ENCODE peak calls at places on chromosomes 5 and 9, in six cellular contexts. C, H, Y, S, T and W are unnamed samples.

GRCh38 chr9:78592866-78593265 is 295.9 kb downstream of the PSAT1 start:
- DNase-seq in T (no peak), C (no peak), H (no peak), S (no peak), Y (no peak), W (no peak)

GRCh38 chr5:172531704-172532026 is 77.3 kb upstream of the SH3PXD2B start:
- DNase-seq in T (no peak), H (no peak), C (no peak), S (no peak), Y (peak; percentile 14), W (no peak)

GRCh38 chr9:122929803-122930354 is 1.4 kb downstream of the ZBTB26 start:
- DNase-seq in S (no peak), T (no peak), C (no peak), H (no peak), Y (no peak), W (no peak)

GRCh38 chr9:72137697-72138365 is 11.4 kb upstream of the GDA start:
- DNase-seq in C (no peak), S (no peak), Y (no peak), H (no peak), T (no peak), W (no peak)

GRCh38 chr5:151023651-151024050 is 3.3 kb downstream of the GPX3 start:
- DNase-seq in H (peak; percentile 69), C (peak; percentile 77), S (no peak), Y (peak; percentile 84), T (peak; percentile 15), W (no peak)

GRCh38 chr9:70477907-70478480 is 63.5 kb upstream of the KLF9 start:
- DNase-seq in C (no peak), H (no peak), T (no peak), Y (no peak), S (no peak), W (no peak)

GRCh38 chr9:110255417-110256141 is 728 bp downstream of the TXN start:
- DNase-seq in C (peak; percentile 56), H (peak; percentile 49), S (no peak), T (peak; percentile 77), Y (peak; percentile 76), W (peak; percentile 16)

GRCh38 chr5:145162641-145163040 is 672.5 kb downstream of the PRELID2 start:
- DNase-seq in H (no peak), T (peak; percentile 63), C (no peak), Y (no peak), S (no peak), W (no peak)

GRCh38 chr5:175471628-175472027 is 6.7 kb upstream of the SFXN1 start:
- DNase-seq in H (no peak), C (no peak), T (no peak), Y (no peak), S (no peak), W (no peak)

GRCh38 chr5:81142108-81142507 is 91.0 kb upstream of the CKMT2 start:
- DNase-seq in H (no peak), S (no peak), Y (no peak), C (no peak), T (no peak), W (no peak)

GRCh38 chr5:43606351-43606750 is 3.4 kb downstream of the NNT start:
- DNase-seq in S (no peak), C (no peak), T (no peak), Y (no peak), H (no peak), W (no peak)

GRCh38 chr5:43613370-43613769 is 10.4 kb downstream of the NNT start:
- DNase-seq in Y (no peak), C (no peak), T (no peak), S (no peak), H (no peak), W (no peak)

GRCh38 chr5:43608406-43608805 is 5.4 kb downstream of the NNT start:
- DNase-seq in H (no peak), Y (no peak), T (no peak), S (no peak), C (no peak), W (no peak)

GRCh38 chr5:43604699-43605098 is 1.7 kb downstream of the NNT start:
- DNase-seq in H (no peak), C (no peak), T (no peak), Y (no peak), S (no peak), W (no peak)

DNA sequence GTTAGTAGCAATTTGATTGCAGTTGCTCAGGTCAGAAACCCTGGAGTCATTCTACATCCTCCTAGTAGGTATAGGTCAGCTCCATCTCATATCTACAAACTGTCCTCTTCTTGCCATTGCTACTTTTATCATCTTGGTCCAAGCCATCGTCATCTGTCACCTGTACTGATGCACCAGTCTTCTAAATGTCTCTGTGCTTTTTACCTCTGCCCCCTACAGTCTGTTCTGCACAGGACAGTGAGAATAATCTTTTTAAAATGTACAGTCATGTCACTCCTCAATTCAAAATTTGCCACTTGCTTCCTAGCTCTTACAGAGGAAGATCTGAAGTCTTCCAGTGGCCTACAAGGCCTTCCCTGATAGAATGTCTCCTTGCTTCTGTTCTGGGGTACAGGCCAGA is 6.8 kb downstream of the NNT start:
- DNase-seq in H (no peak), S (no peak), C (no peak), Y (no peak), T (no peak), W (no peak)
- TF ChIP-seq CTCF in H (no peak), S (peak; percentile 12), C (peak; percentile 17), Y (no peak), T (peak; percentile 64), W (peak; percentile 23)

DNA sequence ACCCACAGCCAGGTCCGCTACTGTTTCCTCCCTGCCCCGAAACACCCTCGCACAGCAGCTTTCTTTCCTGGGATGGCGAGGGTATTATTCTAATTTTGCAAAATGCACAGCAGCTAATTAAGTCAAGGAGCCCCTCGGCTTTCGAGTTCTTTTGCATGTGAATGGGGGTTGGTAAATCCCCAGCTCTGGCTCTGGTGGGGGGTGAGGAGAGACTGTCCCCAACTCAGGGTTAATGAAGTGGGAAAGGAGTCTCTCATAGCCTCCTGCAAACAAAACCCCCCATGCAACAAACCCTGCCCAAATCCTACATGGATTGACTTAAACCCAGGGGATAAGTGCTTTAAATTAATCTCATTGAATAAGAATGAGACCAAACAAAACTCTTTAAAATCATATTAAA is 8.8 kb downstream of the BARHL1 start:
- DNase-seq in C (no peak), S (no peak), T (no peak), H (no peak), Y (no peak), W (no peak)
- H3K4me3 ChIP-seq in C (no peak overlapping the region), S (no peak overlapping the region), T (no peak overlapping the region), H (no peak overlapping the region), Y (no peak overlapping the region), W (no peak overlapping the region)

GRCh38 chr9:126777733-126778132 is 27.1 kb upstream of the ZBTB43 start:
- DNase-seq in Y (no peak), C (no peak), T (no peak), S (no peak), H (no peak), W (no peak)
- TF ChIP-seq CTCF in Y (no peak), C (no peak), T (peak; percentile 51), S (no peak), H (no peak), W (no peak)

DNA sequence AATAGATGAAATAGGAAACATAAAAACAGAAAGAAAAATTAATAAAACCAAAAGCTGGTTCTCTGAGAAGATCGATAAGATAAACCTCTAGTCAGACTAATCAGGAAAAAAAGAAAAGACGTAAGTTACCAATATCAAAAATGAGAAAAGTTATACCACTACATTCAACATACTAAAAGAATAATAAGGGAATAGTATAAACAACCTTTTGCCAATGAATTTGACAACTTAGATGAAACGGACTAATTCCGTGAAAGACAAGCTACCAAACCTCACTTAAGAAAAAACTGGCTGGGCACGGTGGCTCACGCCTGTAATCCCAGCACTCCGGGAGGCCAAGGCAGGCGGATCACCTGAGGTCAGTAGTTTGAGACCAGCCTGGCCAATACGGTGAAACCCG is 7.5 kb downstream of the KIF3A start:
- DNase-seq in C (no peak), H (no peak), T (no peak), S (no peak), Y (no peak), W (no peak)
- H3K4me3 ChIP-seq in C (no peak overlapping the region), H (no peak overlapping the region), T (no peak overlapping the region), S (no peak overlapping the region), Y (no peak overlapping the region), W (no peak overlapping the region)

DNA sequence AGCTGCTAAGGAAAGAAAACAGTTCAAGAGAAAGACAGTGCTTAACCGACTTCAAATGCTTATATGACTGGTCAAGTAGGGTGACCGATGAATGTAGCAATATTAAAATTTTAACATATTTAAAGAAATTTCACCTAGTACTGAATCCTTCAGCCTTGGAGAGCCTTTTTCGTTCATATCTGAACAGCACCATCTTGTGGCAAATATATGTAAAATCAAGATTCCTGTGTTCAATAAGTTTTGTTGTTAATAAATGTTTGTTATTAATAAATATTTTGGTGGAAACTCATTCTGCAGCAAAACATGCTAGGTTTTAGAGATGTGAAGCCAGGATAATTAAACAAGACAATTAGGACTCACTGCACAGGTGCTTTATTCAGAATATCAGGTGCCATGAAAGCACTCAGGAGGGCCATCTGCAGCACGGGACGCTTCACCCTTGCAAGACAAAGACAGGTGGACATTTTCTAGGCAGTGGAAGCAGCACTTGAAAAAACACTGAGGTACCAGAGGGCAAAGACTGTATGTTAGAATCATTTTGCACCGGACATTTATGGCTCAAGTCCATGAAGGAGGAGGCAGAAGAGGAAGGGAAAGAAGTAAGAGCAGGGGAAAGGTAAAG is 15.6 kb downstream of the TICAM2 start:
- DNase-seq in T (no peak), H (no peak), C (no peak), Y (no peak), S (no peak), W (no peak)
- TF ChIP-seq CTCF in T (peak; percentile 82), H (peak; percentile 48), C (peak; percentile 61), Y (peak; percentile 63), S (peak; percentile 27), W (peak; percentile 30)

GRCh38 chr5:158175664-158176507 is 316.9 kb upstream of the CLINT1 start:
- DNase-seq in H (no peak), T (no peak), Y (no peak), C (peak; percentile 10), S (no peak), W (no peak)
- H3K4me3 ChIP-seq in H (no peak overlapping the region), T (no peak overlapping the region), Y (no peak overlapping the region), C (no peak overlapping the region), S (no peak overlapping the region), W (no peak overlapping the region)